ENCODE peak calls at places on chromosomes 7 and 10, in ten cellular contexts. D, S, L, V, J, H, W, E, P and Y are unnamed samples.

GRCh38 chr7:157904211-157904865 is 567.5 kb downstream of the DNAJB6 start:
- DNase-seq in W (no peak), V (no peak), H (no peak), P (no peak), E (no peak), J (no peak), S (no peak), D (no peak), L (no peak), Y (no peak)

GRCh38 chr10:86693721-86694369 is 25.5 kb downstream of the LDB3 start:
- DNase-seq in V (peak), W (peak), L (peak), D (no peak), H (peak), S (peak), J (peak), E (peak), P (peak), Y (peak)

GRCh38 chr7:121752706-121753105 is 120.3 kb upstream of the PTPRZ1 start:
- DNase-seq in H (peak), D (no peak), S (no peak), E (no peak), L (no peak), V (no peak), W (peak), J (peak), P (no peak), Y (no peak)

GRCh38 chr10:117249493-117250093 is 8.7 kb downstream of the SLC18A2 start:
- DNase-seq in E (no peak), D (no peak), L (no peak), W (no peak), J (no peak), P (no peak), H (no peak), V (no peak), S (no peak), Y (no peak)

GRCh38 chr10:32938554-32939061 is 19.4 kb downstream of the ITGB1 start:
- DNase-seq in V (no peak), D (no peak), P (no peak), W (peak), S (peak), L (no peak), J (no peak), E (no peak), H (peak), Y (no peak)

GRCh38 chr10:61400524-61400923 is 52.7 kb downstream of the TMEM26 start:
- DNase-seq in J (no peak), V (no peak), S (no peak), H (no peak), E (no peak), P (no peak), D (no peak), L (no peak), W (no peak), Y (no peak)

GRCh38 chr7:86600506-86601290 is 43.0 kb upstream of the GRM3 start:
- DNase-seq in W (no peak), S (no peak), P (no peak), E (no peak), V (no peak), J (no peak), D (no peak), L (no peak), H (no peak), Y (no peak)

GRCh38 chr10:88793747-88794299 is 8.7 kb upstream of the LIPM start:
- DNase-seq in W (peak), V (no peak), E (no peak), P (no peak), L (peak), J (peak), D (no peak), H (peak), S (no peak), Y (no peak)

GRCh38 chr10:118259288-118259906 is 82.7 kb downstream of the FAM204A start:
- DNase-seq in W (peak), H (peak), S (peak), J (peak), E (peak), L (no peak), V (no peak), P (peak), D (no peak), Y (no peak)

GRCh38 chr10:3162533-3162932 is 10.0 kb downstream of the PITRM1 start:
- DNase-seq in E (no peak), W (no peak), L (no peak), P (no peak), D (no peak), V (no peak), J (no peak), H (no peak), S (no peak), Y (no peak)

GRCh38 chr10:89837173-89838001 is 136.0 kb downstream of the KIF20B start:
- DNase-seq in E (peak), V (peak), W (peak), L (no peak), P (peak), D (no peak), S (peak), H (peak), J (peak), Y (no peak)

GRCh38 chr7:155980841-155981240 is 168.6 kb upstream of the SHH start:
- DNase-seq in P (no peak), V (no peak), L (no peak), J (no peak), W (no peak), D (no peak), H (no peak), E (no peak), S (no peak), Y (peak)

GRCh38 chr10:93921338-93921737 is 27.6 kb downstream of the SLC35G1 start:
- DNase-seq in P (no peak), V (peak), W (no peak), L (no peak), H (no peak), E (peak), D (no peak), J (no peak), S (peak), Y (no peak)

GRCh38 chr7:27068316-27068715 is 27.5 kb downstream of the HOXA1 start:
- DNase-seq in H (no peak), P (no peak), E (no peak), L (no peak), V (no peak), W (no peak), D (no peak), S (no peak), J (no peak), Y (no peak)

GRCh38 chr7:134141868-134142264 is 14.7 kb downstream of the LRGUK start:
- DNase-seq in S (no peak), W (no peak), E (no peak), L (no peak), P (no peak), J (no peak), H (no peak), D (no peak), V (no peak), Y (no peak)

GRCh38 chr10:7507887-7508726 is 97.3 kb upstream of the SFMBT2 start:
- DNase-seq in E (peak), D (no peak), P (no peak), H (no peak), S (no peak), V (peak), J (no peak), W (no peak), L (no peak), Y (no peak)

GRCh38 chr10:129161184-129161583 is 305.9 kb upstream of the MGMT start:
- DNase-seq in D (no peak), J (peak), E (peak), H (no peak), W (peak), L (no peak), S (no peak), P (no peak), V (no peak), Y (no peak)

GRCh38 chr7:104841798-104842197 is 172.2 kb upstream of the KMT2E start:
- DNase-seq in H (no peak), P (no peak), D (no peak), V (no peak), J (no peak), W (no peak), S (no peak), L (no peak), E (no peak), Y (no peak)

GRCh38 chr7:139669106-139670061 is 108.4 kb downstream of the HIPK2 start:
- DNase-seq in W (no peak), L (no peak), P (no peak), J (no peak), V (no peak), S (no peak), H (peak), E (peak), D (no peak), Y (no peak)

GRCh38 chr10:82211331-82211730 is 336.3 kb downstream of the NRG3 start:
- DNase-seq in E (no peak), P (no peak), L (no peak), H (no peak), V (no peak), J (peak), D (no peak), W (no peak), S (no peak), Y (no peak)

GRCh38 chr7:96034940-96035727 is 262.8 kb downstream of the DYNC1I1 start:
- DNase-seq in P (peak), S (no peak), J (peak), V (no peak), W (no peak), L (no peak), D (no peak), H (no peak), E (no peak), Y (no peak)

GRCh38 chr10:94006591-94007550 is 13.1 kb downstream of the PLCE1 start:
- DNase-seq in P (no peak), L (peak), D (no peak), H (peak), V (no peak), E (no peak), S (peak), J (peak), W (peak), Y (no peak)

GRCh38 chr10:118498623-118499022 is 96.8 kb downstream of the PRLHR start:
- DNase-seq in L (no peak), H (no peak), D (no peak), W (no peak), S (no peak), J (no peak), V (no peak), E (no peak), P (no peak), Y (no peak)

GRCh38 chr10:132143162-132143561 is 43.6 kb upstream of the DPYSL4 start:
- DNase-seq in W (no peak), D (no peak), E (no peak), V (no peak), L (no peak), P (no peak), S (no peak), H (no peak), J (no peak), Y (no peak)

GRCh38 chr10:74433595-74433956 is 282.6 kb downstream of the ADK start:
- DNase-seq in P (no peak), H (no peak), W (no peak), E (no peak), L (no peak), S (no peak), J (no peak), D (no peak), V (no peak), Y (no peak)

GRCh38 chr7:130369110-130369711 is 11.1 kb upstream of the CPA1 start:
- DNase-seq in E (peak), W (peak), D (no peak), P (no peak), V (no peak), L (peak), J (peak), S (peak), H (peak), Y (no peak)

GRCh38 chr10:92691591-92692084 is 1.9 kb downstream of the HHEX start:
- DNase-seq in H (no peak), E (peak), J (no peak), P (no peak), D (no peak), L (no peak), S (peak), W (no peak), V (no peak), Y (peak)

GRCh38 chr10:119602241-119603095 is 5.7 kb upstream of the TIAL1 start:
- DNase-seq in W (peak), S (no peak), P (no peak), L (peak), H (peak), V (peak), D (no peak), J (peak), E (peak), Y (no peak)

GRCh38 chr10:87740232-87740631 is 77.8 kb downstream of the ATAD1 start:
- DNase-seq in V (no peak), E (no peak), P (no peak), H (peak), W (peak), D (no peak), S (no peak), L (peak), J (peak), Y (no peak)

GRCh38 chr7:22895491-22895890 is 72.8 kb upstream of the TOMM7 start:
- DNase-seq in S (no peak), D (no peak), H (peak), V (no peak), P (no peak), E (no peak), J (no peak), L (peak), W (no peak), Y (no peak)

GRCh38 chr10:5564537-5565204 is 39.9 kb downstream of the CALML3 start:
- DNase-seq in V (peak), L (no peak), P (no peak), W (no peak), E (no peak), H (no peak), J (no peak), S (no peak), D (no peak), Y (no peak)

GRCh38 chr7:2527505-2528464 is 8.2 kb downstream of the LFNG start:
- DNase-seq in W (peak), J (peak), D (no peak), H (peak), S (no peak), P (peak), V (peak), L (peak), E (peak), Y (peak)

GRCh38 chr7:38367301-38367700 is 93.9 kb upstream of the TARP start:
- DNase-seq in P (no peak), D (no peak), E (peak), V (no peak), H (no peak), S (no peak), L (no peak), W (no peak), J (no peak), Y (no peak)

GRCh38 chr10:77419056-77419455 is 218.6 kb downstream of the KCNMA1 start:
- DNase-seq in S (no peak), D (no peak), J (no peak), P (no peak), W (no peak), V (no peak), E (no peak), L (no peak), H (no peak), Y (no peak)

GRCh38 chr10:130066743-130067142 is 43.9 kb downstream of the C10orf143 start:
- DNase-seq in S (no peak), L (no peak), V (no peak), J (no peak), E (no peak), H (no peak), P (no peak), D (no peak), W (no peak), Y (no peak)

GRCh38 chr7:151115121-151115835 is 29.0 kb downstream of the AGAP3 start:
- DNase-seq in H (peak), E (peak), D (no peak), S (no peak), L (no peak), P (no peak), V (peak), W (peak), J (peak), Y (no peak)

GRCh38 chr7:2012044-2012900 is 220.5 kb downstream of the MAD1L1 start:
- DNase-seq in L (no peak), H (no peak), E (no peak), P (no peak), D (no peak), J (no peak), W (no peak), S (no peak), V (no peak), Y (peak)

GRCh38 chr7:2592375-2592865 is 33.6 kb downstream of the IQCE start:
- DNase-seq in V (no peak), S (no peak), P (no peak), L (no peak), W (no peak), E (no peak), J (no peak), D (no peak), H (no peak), Y (no peak)

GRCh38 chr10:3828404-3829192 is 43.6 kb upstream of the KLF6 start:
- DNase-seq in S (no peak), P (no peak), D (no peak), L (peak), H (peak), W (peak), J (peak), V (no peak), E (peak), Y (no peak)

DNA sequence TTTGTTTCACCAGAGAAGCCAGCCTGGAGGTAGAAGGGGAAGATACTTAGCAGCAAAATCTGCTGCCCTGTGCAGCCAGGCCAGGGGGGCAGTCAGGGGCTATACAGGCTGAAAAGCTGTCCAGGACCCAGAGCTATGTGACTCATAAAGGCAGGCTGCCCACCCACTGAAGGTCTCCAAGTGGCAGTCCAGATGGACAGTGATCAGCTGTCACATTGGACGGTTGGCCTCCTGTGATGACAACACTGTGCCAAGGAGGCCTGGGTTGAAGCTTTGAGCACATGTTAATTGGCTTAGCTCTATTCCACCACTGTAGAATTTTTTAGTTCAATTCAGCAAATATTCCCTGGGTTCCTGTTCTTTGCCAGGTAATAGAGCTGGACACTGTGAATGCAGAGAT is 577.3 kb upstream of the GALNT17 start:
- DNase-seq in V (no peak), W (no peak), E (no peak), L (no peak), D (no peak), H (no peak), P (no peak), S (no peak), J (no peak), Y (no peak)
- TF ChIP-seq CTCF in V (no peak), W (no peak), E (no peak), L (no peak), D (no peak), H (no peak), P (no peak), S (no peak), J (no peak), Y (no peak)

GRCh38 chr7:148142660-148143248 is 447.8 kb upstream of the C7orf33 start:
- DNase-seq in H (peak), V (no peak), J (peak), W (peak), P (peak), S (peak), E (peak), D (no peak), L (peak), Y (no peak)
- TF ChIP-seq CTCF in H (peak), V (no peak), J (peak), W (peak), P (peak), S (peak), E (peak), D (peak), L (peak), Y (no peak)

GRCh38 chr7:47893721-47894365 is 54.4 kb downstream of the PKD1L1 start:
- DNase-seq in J (no peak), L (no peak), V (no peak), E (no peak), D (no peak), P (no peak), H (no peak), W (peak), S (no peak), Y (no peak)

GRCh38 chr7:47895026-47895425 is 53.2 kb downstream of the PKD1L1 start:
- DNase-seq in L (no peak), J (no peak), P (no peak), V (no peak), D (no peak), H (no peak), W (no peak), S (no peak), E (no peak), Y (no peak)

GRCh38 chr7:47890125-47890524 is 58.1 kb downstream of the PKD1L1 start:
- DNase-seq in J (no peak), L (no peak), W (no peak), E (no peak), D (no peak), S (no peak), H (no peak), P (no peak), V (no peak), Y (peak)

GRCh38 chr7:47890606-47891005 is 57.7 kb downstream of the PKD1L1 start:
- DNase-seq in S (no peak), V (no peak), E (no peak), L (no peak), H (no peak), J (no peak), P (no peak), W (no peak), D (no peak), Y (peak)

GRCh38 chr7:47893238-47893637 is 55.0 kb downstream of the PKD1L1 start:
- DNase-seq in J (no peak), S (no peak), V (no peak), E (peak), W (no peak), H (no peak), D (no peak), P (no peak), L (no peak), Y (no peak)
- TF ChIP-seq CTCF in J (peak), S (no peak), V (no peak), E (peak), W (peak), H (peak), D (no peak), P (no peak), L (peak), Y (no peak)

GRCh38 chr7:44847509-44847919 is 373 bp downstream of the H2AZ2 start:
- DNase-seq in V (peak), E (peak), H (peak), D (peak), S (peak), J (peak), P (peak), W (peak), L (peak), Y (peak)
- TF ChIP-seq CTCF in V (peak), E (peak), H (peak), D (peak), S (peak), J (peak), P (peak), W (peak), L (peak), Y (no peak)

DNA sequence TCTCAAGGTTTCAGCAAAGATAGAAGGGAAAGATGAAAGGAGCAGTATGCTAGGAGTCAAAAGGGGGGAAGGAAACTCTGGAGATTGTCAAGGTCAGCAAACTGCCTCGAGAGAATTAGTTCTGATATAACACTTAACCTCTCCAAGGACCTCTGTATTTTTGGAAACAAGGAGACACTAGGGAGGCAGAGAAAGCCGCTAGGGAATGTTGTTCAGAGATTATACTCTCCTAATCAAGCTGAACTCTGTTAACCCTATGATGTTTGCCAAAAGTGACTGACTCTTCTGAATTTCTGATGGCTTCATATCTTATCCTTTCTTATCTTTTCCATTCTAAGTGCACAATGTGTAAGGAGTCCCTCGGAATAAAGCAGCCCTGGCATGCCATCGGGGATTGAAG is 27.1 kb downstream of the CREM start:
- DNase-seq in D (no peak), J (peak), H (no peak), W (no peak), P (no peak), V (no peak), L (no peak), E (no peak), S (no peak), Y (no peak)
- TF ChIP-seq CTCF in D (no peak), J (no peak), H (no peak), W (no peak), P (no peak), V (no peak), L (no peak), E (no peak), S (no peak), Y (no peak)

DNA sequence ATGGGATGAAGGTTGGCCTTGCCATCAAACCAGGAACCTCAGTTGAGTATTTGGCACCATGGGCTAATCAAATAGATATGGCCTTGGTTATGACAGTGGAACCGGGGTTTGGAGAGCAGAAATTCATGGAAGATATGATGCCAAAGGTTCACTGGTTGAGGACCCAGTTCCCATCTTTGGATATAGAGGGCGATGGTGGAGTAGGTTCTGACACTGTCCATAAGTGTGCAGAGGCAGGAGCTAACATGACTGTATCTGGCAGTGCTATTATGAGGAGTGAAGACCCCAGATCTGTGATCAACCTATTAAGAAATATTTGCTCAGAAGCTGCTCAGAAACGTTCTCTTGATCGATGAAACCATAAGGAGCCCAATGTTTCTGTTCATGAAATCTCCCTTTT is 641 bp downstream of the RPEL1 start:
- DNase-seq in D (no peak), E (no peak), W (no peak), J (no peak), P (no peak), L (no peak), V (no peak), S (no peak), H (no peak), Y (no peak)
- TF ChIP-seq CTCF in D (no peak), E (no peak), W (peak), J (peak), P (no peak), L (no peak), V (no peak), S (no peak), H (no peak), Y (no peak)